ENCODE peak calls at places on chromosomes 1 and 21, in five cellular contexts. One of them, this sample, is unnamed.

GRCh38 chr1:113749402-113749801 is 9.9 kb downstream of the PHTF1 start:
- DNase-seq in WTC11: no peak
- DNase-seq in mucosa of gallbladder: no peak
- DNase-seq in endothelial cell: no peak
- DNase-seq in astrocyte of the spinal cord: no peak
- DNase-seq in this sample: no peak

GRCh38 chr1:31734582-31735107 is 29.5 kb downstream of the ADGRB2 start:
- DNase-seq in WTC11: no peak
- DNase-seq in mucosa of gallbladder: no peak
- DNase-seq in astrocyte of the spinal cord: no peak
- DNase-seq in endothelial cell: no peak
- DNase-seq in this sample: no peak

GRCh38 chr1:89888480-89889335 is 67.9 kb downstream of the LRRC8D start:
- DNase-seq in mucosa of gallbladder: no peak
- DNase-seq in astrocyte of the spinal cord: no peak
- DNase-seq in endothelial cell: no peak
- DNase-seq in WTC11: no peak
- DNase-seq in this sample: no peak

GRCh38 chr1:233327938-233328660 is 575 bp downstream of the MAP3K21 start:
- DNase-seq in endothelial cell: peak; percentile 20
- DNase-seq in astrocyte of the spinal cord: no peak
- DNase-seq in WTC11: peak; percentile 57
- DNase-seq in mucosa of gallbladder: peak; percentile 13
- DNase-seq in this sample: peak; percentile 61

GRCh38 chr1:23263380-23263887 is 46.1 kb upstream of the HTR1D start:
- DNase-seq in endothelial cell: no peak
- DNase-seq in astrocyte of the spinal cord: no peak
- DNase-seq in WTC11: no peak
- DNase-seq in mucosa of gallbladder: no peak
- DNase-seq in this sample: peak; percentile 69

GRCh38 chr1:116115476-116115875 is 4.3 kb downstream of the MAB21L3 start:
- DNase-seq in mucosa of gallbladder: no peak
- DNase-seq in astrocyte of the spinal cord: peak; percentile 31
- DNase-seq in WTC11: no peak
- DNase-seq in endothelial cell: no peak
- DNase-seq in this sample: no peak

GRCh38 chr1:1014896-1015681 is 1.8 kb downstream of the ISG15 start:
- DNase-seq in endothelial cell: no peak
- DNase-seq in mucosa of gallbladder: no peak
- DNase-seq in astrocyte of the spinal cord: no peak
- DNase-seq in WTC11: peak; percentile 61
- DNase-seq in this sample: peak; percentile 61

GRCh38 chr1:35031103-35031452 is 667 bp downstream of the ZMYM6 start:
- DNase-seq in astrocyte of the spinal cord: peak; percentile 57
- DNase-seq in endothelial cell: no peak
- DNase-seq in WTC11: peak; percentile 19
- DNase-seq in mucosa of gallbladder: peak; percentile 14
- DNase-seq in this sample: peak; percentile 43

GRCh38 chr21:24045775-24046215 is 1561.5 kb downstream of the MRPL39 start:
- DNase-seq in astrocyte of the spinal cord: peak; percentile 97
- DNase-seq in WTC11: peak; percentile 9
- DNase-seq in endothelial cell: peak; percentile 18
- DNase-seq in mucosa of gallbladder: peak; percentile 46
- DNase-seq in this sample: peak; percentile 1

GRCh38 chr1:204882479-204882878 is 11.8 kb downstream of the NFASC start:
- DNase-seq in endothelial cell: no peak
- DNase-seq in mucosa of gallbladder: no peak
- DNase-seq in astrocyte of the spinal cord: no peak
- DNase-seq in WTC11: no peak
- DNase-seq in this sample: no peak

GRCh38 chr1:205199090-205199930 is 12.2 kb downstream of the DSTYK start:
- DNase-seq in endothelial cell: no peak
- DNase-seq in mucosa of gallbladder: no peak
- DNase-seq in WTC11: no peak
- DNase-seq in astrocyte of the spinal cord: no peak
- DNase-seq in this sample: no peak

GRCh38 chr1:162885265-162885664 is 24.3 kb upstream of the CCDC190 start:
- DNase-seq in mucosa of gallbladder: no peak
- DNase-seq in WTC11: no peak
- DNase-seq in endothelial cell: no peak
- DNase-seq in astrocyte of the spinal cord: no peak
- DNase-seq in this sample: no peak

GRCh38 chr1:211511947-211512346 is 20.0 kb upstream of the RD3 start:
- DNase-seq in WTC11: no peak
- DNase-seq in astrocyte of the spinal cord: peak; percentile 85
- DNase-seq in endothelial cell: no peak
- DNase-seq in mucosa of gallbladder: no peak
- DNase-seq in this sample: no peak

GRCh38 chr1:202644219-202645096 is 65.8 kb downstream of the SYT2 start:
- DNase-seq in mucosa of gallbladder: no peak
- DNase-seq in WTC11: no peak
- DNase-seq in endothelial cell: no peak
- DNase-seq in astrocyte of the spinal cord: no peak
- DNase-seq in this sample: peak; percentile 47

GRCh38 chr1:221845650-221846371 is 103.9 kb upstream of the DUSP10 start:
- DNase-seq in WTC11: no peak
- DNase-seq in endothelial cell: no peak
- DNase-seq in mucosa of gallbladder: peak; percentile 70
- DNase-seq in astrocyte of the spinal cord: peak; percentile 94
- DNase-seq in this sample: no peak

GRCh38 chr1:234986750-234987414 is 141.8 kb downstream of the TOMM20 start:
- DNase-seq in astrocyte of the spinal cord: peak; percentile 50
- DNase-seq in endothelial cell: no peak
- DNase-seq in mucosa of gallbladder: no peak
- DNase-seq in WTC11: no peak
- DNase-seq in this sample: peak; percentile 52

GRCh38 chr1:192730206-192730605 is 78.6 kb upstream of the RGS2 start:
- DNase-seq in astrocyte of the spinal cord: no peak
- DNase-seq in WTC11: no peak
- DNase-seq in mucosa of gallbladder: no peak
- DNase-seq in endothelial cell: no peak
- DNase-seq in this sample: no peak

GRCh38 chr1:99737016-99737415 is 29.4 kb downstream of the FRRS1 start:
- DNase-seq in WTC11: peak; percentile 20
- DNase-seq in astrocyte of the spinal cord: peak; percentile 78
- DNase-seq in endothelial cell: peak; percentile 38
- DNase-seq in mucosa of gallbladder: no peak
- DNase-seq in this sample: peak; percentile 71

GRCh38 chr1:6401673-6402072 is 8.1 kb upstream of the ACOT7 start:
- DNase-seq in astrocyte of the spinal cord: no peak
- DNase-seq in WTC11: no peak
- DNase-seq in endothelial cell: no peak
- DNase-seq in mucosa of gallbladder: no peak
- DNase-seq in this sample: no peak

GRCh38 chr1:66563094-66563800 is 29.3 kb downstream of the SGIP1 start:
- DNase-seq in WTC11: no peak
- DNase-seq in astrocyte of the spinal cord: peak; percentile 91
- DNase-seq in endothelial cell: no peak
- DNase-seq in mucosa of gallbladder: peak; percentile 20
- DNase-seq in this sample: no peak

GRCh38 chr1:72848997-72849396 is 566.7 kb upstream of the NEGR1 start:
- DNase-seq in WTC11: no peak
- DNase-seq in mucosa of gallbladder: no peak
- DNase-seq in astrocyte of the spinal cord: no peak
- DNase-seq in endothelial cell: no peak
- DNase-seq in this sample: no peak

GRCh38 chr1:1942753-1943656 is 23.9 kb upstream of the TMEM52 start:
- DNase-seq in astrocyte of the spinal cord: no peak
- DNase-seq in WTC11: no peak
- DNase-seq in mucosa of gallbladder: no peak
- DNase-seq in endothelial cell: no peak
- DNase-seq in this sample: no peak

GRCh38 chr1:89588480-89588879 is 44.4 kb upstream of the LRRC8C start:
- DNase-seq in mucosa of gallbladder: no peak
- DNase-seq in astrocyte of the spinal cord: no peak
- DNase-seq in WTC11: no peak
- DNase-seq in endothelial cell: no peak
- DNase-seq in this sample: no peak

GRCh38 chr1:186202174-186202843 is 172.7 kb downstream of the TPR start:
- DNase-seq in endothelial cell: no peak
- DNase-seq in astrocyte of the spinal cord: no peak
- DNase-seq in WTC11: no peak
- DNase-seq in mucosa of gallbladder: peak; percentile 16
- DNase-seq in this sample: peak; percentile 47

GRCh38 chr1:185244015-185244747 is 72.9 kb downstream of the IVNS1ABP start:
- DNase-seq in mucosa of gallbladder: no peak
- DNase-seq in WTC11: no peak
- DNase-seq in astrocyte of the spinal cord: peak; percentile 84
- DNase-seq in endothelial cell: no peak
- DNase-seq in this sample: no peak

GRCh38 chr1:37682334-37682987 is 9.9 kb upstream of the CDCA8 start:
- DNase-seq in endothelial cell: peak; percentile 73
- DNase-seq in WTC11: peak; percentile 83
- DNase-seq in mucosa of gallbladder: peak; percentile 75
- DNase-seq in astrocyte of the spinal cord: peak; percentile 65
- DNase-seq in this sample: peak; percentile 77

GRCh38 chr1:239361403-239361802 is 25.0 kb upstream of the CHRM3 start:
- DNase-seq in astrocyte of the spinal cord: peak; percentile 75
- DNase-seq in mucosa of gallbladder: no peak
- DNase-seq in WTC11: no peak
- DNase-seq in endothelial cell: no peak
- DNase-seq in this sample: no peak

GRCh38 chr1:57296726-57297252 is 127.1 kb downstream of the DAB1 start:
- DNase-seq in WTC11: no peak
- DNase-seq in astrocyte of the spinal cord: no peak
- DNase-seq in endothelial cell: no peak
- DNase-seq in mucosa of gallbladder: no peak
- DNase-seq in this sample: no peak

GRCh38 chr21:38556390-38556789 is 58.1 kb upstream of the ERG start:
- DNase-seq in astrocyte of the spinal cord: no peak
- DNase-seq in endothelial cell: no peak
- DNase-seq in WTC11: no peak
- DNase-seq in mucosa of gallbladder: no peak
- DNase-seq in this sample: no peak

GRCh38 chr1:34770891-34771508 is 10.0 kb upstream of the GJB3 start:
- DNase-seq in mucosa of gallbladder: no peak
- DNase-seq in WTC11: no peak
- DNase-seq in astrocyte of the spinal cord: no peak
- DNase-seq in endothelial cell: no peak
- DNase-seq in this sample: no peak

GRCh38 chr1:94026869-94027388 is 94.0 kb downstream of the ABCA4 start:
- DNase-seq in astrocyte of the spinal cord: no peak
- DNase-seq in WTC11: no peak
- DNase-seq in endothelial cell: no peak
- DNase-seq in mucosa of gallbladder: no peak
- DNase-seq in this sample: no peak

GRCh38 chr1:44994306-44994898 is 8.0 kb upstream of the EIF2B3 start:
- DNase-seq in WTC11: no peak
- DNase-seq in mucosa of gallbladder: no peak
- DNase-seq in astrocyte of the spinal cord: no peak
- DNase-seq in endothelial cell: no peak
- DNase-seq in this sample: no peak

GRCh38 chr21:45858180-45858579 is 123.4 kb upstream of the COL6A1 start:
- DNase-seq in WTC11: no peak
- DNase-seq in astrocyte of the spinal cord: no peak
- DNase-seq in endothelial cell: no peak
- DNase-seq in mucosa of gallbladder: no peak
- DNase-seq in this sample: no peak

GRCh38 chr1:54884135-54884586 is 2.8 kb downstream of the DHCR24 start:
- DNase-seq in WTC11: no peak
- DNase-seq in mucosa of gallbladder: no peak
- DNase-seq in astrocyte of the spinal cord: no peak
- DNase-seq in endothelial cell: no peak
- DNase-seq in this sample: no peak

This sample was measured in neural progenitor cell.